ENCODE peak calls at places on chromosome 9, in five cellular contexts. W, O, L, J and H are unnamed samples.

GRCh38 chr9:89274838-89275237 is 36.2 kb upstream of the CKS2 start:
- DNase-seq in O (no peak), J (no peak), W (no peak), L (no peak), H (no peak)

GRCh38 chr9:137973829-137974416 is 96.3 kb downstream of the CACNA1B start:
- DNase-seq in W (no peak), J (no peak), O (no peak), L (peak; percentile 29), H (no peak)

GRCh38 chr9:136596630-136597031 is 50.8 kb upstream of the NOTCH1 start:
- DNase-seq in L (no peak), W (peak; percentile 18), O (no peak), J (no peak), H (no peak)

GRCh38 chr9:90016272-90016671 is 411.5 kb downstream of the GADD45G start:
- DNase-seq in W (no peak), J (no peak), L (no peak), O (no peak), H (no peak)

GRCh38 chr9:80197661-80198060 is 625.9 kb downstream of the TLE4 start:
- DNase-seq in W (no peak), L (no peak), O (no peak), J (no peak), H (no peak)

GRCh38 chr9:120531683-120532300 is 48.2 kb downstream of the CDK5RAP2 start:
- DNase-seq in O (peak; percentile 28), L (peak; percentile 52), W (peak; percentile 25), J (no peak), H (peak; percentile 72)

GRCh38 chr9:124695280-124695890 is 75.7 kb downstream of the NR6A1 start:
- DNase-seq in J (no peak), O (no peak), W (no peak), L (no peak), H (no peak)

GRCh38 chr9:98726735-98727134 is 18.0 kb upstream of the GABBR2 start:
- DNase-seq in L (no peak), J (no peak), O (no peak), W (no peak), H (peak; percentile 17)

GRCh38 chr9:16445141-16445920 is 425.1 kb downstream of the BNC2 start:
- DNase-seq in W (peak; percentile 0), L (no peak), O (no peak), J (no peak), H (no peak)

GRCh38 chr9:93467062-93467416 is 13.7 kb upstream of the FAM120AOS start:
- DNase-seq in O (peak; percentile 42), L (no peak), J (no peak), W (peak; percentile 37), H (no peak)

DNA sequence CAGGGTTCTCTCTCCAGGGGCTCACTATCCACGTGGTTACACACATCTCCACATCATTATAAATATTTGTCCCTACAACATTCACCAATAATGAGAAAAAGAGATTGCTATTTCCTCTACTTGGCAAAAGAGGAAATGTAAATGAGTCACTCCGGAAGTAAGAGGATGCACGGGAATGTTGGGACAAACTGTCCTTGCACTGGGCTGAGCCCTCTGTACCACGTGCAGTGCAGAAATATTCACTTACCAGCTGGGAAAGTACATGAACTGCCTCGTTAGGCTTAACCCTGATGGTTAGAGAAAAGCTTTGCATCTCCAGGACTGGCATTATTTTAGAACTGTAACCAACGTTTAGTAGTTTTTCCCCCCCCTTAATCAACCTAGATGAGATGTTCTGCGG is 661.2 kb upstream of the KLF4 start:
- DNase-seq in W (no peak), O (no peak), J (no peak), L (no peak), H (no peak)
- TF ChIP-seq CREB1 in W (no peak), O (no peak), J (no peak), L (no peak), H (no peak)

GRCh38 chr9:23945897-23946296 is 119.9 kb upstream of the ELAVL2 start:
- DNase-seq in O (no peak), W (no peak), L (no peak), J (no peak), H (peak; percentile 8)
- H2AFZ ChIP-seq in O (no peak overlapping the region), W (no peak overlapping the region), L (no peak overlapping the region), J (no peak overlapping the region), H (no peak overlapping the region)

GRCh38 chr9:21789541-21790037 is 12.8 kb upstream of the MTAP start:
- DNase-seq in O (no peak), W (peak; percentile 83), L (no peak), J (peak; percentile 40), H (peak; percentile 87)
- TF ChIP-seq CREB1 in O (no peak), W (no peak), L (no peak), J (no peak), H (no peak)

GRCh38 chr9:23771746-23772145 is 54.3 kb downstream of the ELAVL2 start:
- DNase-seq in L (no peak), W (no peak), J (no peak), O (no peak), H (no peak)

GRCh38 chr9:23768861-23769260 is 57.2 kb downstream of the ELAVL2 start:
- DNase-seq in O (no peak), J (no peak), L (no peak), W (no peak), H (no peak)

GRCh38 chr9:23766613-23767012 is 59.4 kb downstream of the ELAVL2 start:
- DNase-seq in W (no peak), L (no peak), O (no peak), J (no peak), H (no peak)

GRCh38 chr9:23772384-23772783 is 53.7 kb downstream of the ELAVL2 start:
- DNase-seq in J (no peak), W (no peak), L (no peak), O (no peak), H (no peak)

DNA sequence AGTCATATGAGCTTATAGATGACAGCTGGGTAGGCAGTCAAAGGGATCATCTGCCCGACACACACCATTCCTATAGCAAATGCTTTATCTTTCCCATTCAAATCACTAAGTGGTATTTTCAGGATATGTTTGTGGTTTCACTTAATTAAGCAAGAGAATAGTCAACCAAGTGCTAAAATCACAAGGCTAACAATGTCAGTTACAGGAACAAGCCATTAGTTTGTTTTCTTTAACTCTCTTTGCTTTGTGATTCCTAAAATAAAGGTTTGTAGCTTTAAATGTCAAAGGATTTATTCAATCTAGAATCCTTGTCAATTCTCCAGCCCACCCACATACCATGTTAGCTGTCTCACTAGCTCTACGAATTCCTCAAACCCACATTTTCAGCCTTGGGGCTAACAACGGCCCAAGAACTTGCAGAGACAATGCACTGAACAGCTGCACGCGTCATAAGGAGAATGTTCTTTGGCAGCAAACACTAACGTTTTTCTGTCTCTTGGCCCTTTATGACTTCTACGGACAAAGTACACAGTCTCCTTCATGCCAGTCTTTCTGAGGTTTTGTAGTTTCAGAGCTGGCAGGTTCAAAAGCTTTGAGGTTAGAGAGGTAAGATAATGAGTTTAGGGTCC is 56.6 kb downstream of the ELAVL2 start:
- DNase-seq in W (no peak), J (no peak), O (no peak), L (no peak), H (peak; percentile 74)
- H2AFZ ChIP-seq in W (no peak overlapping the region), J (no peak overlapping the region), O (no peak overlapping the region), L (no peak overlapping the region), H (no peak overlapping the region)